ENCODE peak calls at places on chromosomes 12 and 14, in six cellular contexts. One of them, this sample, is unnamed.

GRCh38 chr14:91409991-91410401 is 7.6 kb downstream of the CCDC88C start:
- DNase-seq in left ventricle myocardium inferior: no peak
- DNase-seq in coronary artery: no peak
- DNase-seq in mucosa of descending colon: no peak
- DNase-seq in mammary epithelial cell: no peak
- DNase-seq in Jurkat, Clone E6-1: no peak
- DNase-seq in this sample: no peak

GRCh38 chr12:121812320-121812871 is 8.6 kb downstream of the SETD1B start:
- DNase-seq in mammary epithelial cell: peak
- DNase-seq in left ventricle myocardium inferior: peak
- DNase-seq in mucosa of descending colon: peak
- DNase-seq in coronary artery: no peak
- DNase-seq in Jurkat, Clone E6-1: no peak
- DNase-seq in this sample: no peak

GRCh38 chr12:11273449-11273848 is 3.9 kb upstream of the PRB3 start:
- DNase-seq in mammary epithelial cell: no peak
- DNase-seq in left ventricle myocardium inferior: no peak
- DNase-seq in coronary artery: no peak
- DNase-seq in mucosa of descending colon: no peak
- DNase-seq in Jurkat, Clone E6-1: no peak
- DNase-seq in this sample: no peak

GRCh38 chr14:91284791-91285548 is 40.5 kb upstream of the GPR68 start:
- DNase-seq in mammary epithelial cell: peak
- DNase-seq in Jurkat, Clone E6-1: no peak
- DNase-seq in left ventricle myocardium inferior: no peak
- DNase-seq in mucosa of descending colon: no peak
- DNase-seq in coronary artery: no peak
- DNase-seq in this sample: no peak

GRCh38 chr12:99759467-99759866 is 111.9 kb downstream of the GARIN6 start:
- DNase-seq in Jurkat, Clone E6-1: no peak
- DNase-seq in mucosa of descending colon: no peak
- DNase-seq in coronary artery: no peak
- DNase-seq in left ventricle myocardium inferior: no peak
- DNase-seq in mammary epithelial cell: no peak
- DNase-seq in this sample: no peak

GRCh38 chr12:56724660-56724988 is 475 bp downstream of the NACA start:
- DNase-seq in mammary epithelial cell: no peak
- DNase-seq in Jurkat, Clone E6-1: no peak
- DNase-seq in left ventricle myocardium inferior: no peak
- DNase-seq in coronary artery: no peak
- DNase-seq in mucosa of descending colon: no peak
- DNase-seq in this sample: no peak

GRCh38 chr12:105418232-105418631 is 87.7 kb downstream of the C12orf75 start:
- DNase-seq in mammary epithelial cell: peak
- DNase-seq in coronary artery: no peak
- DNase-seq in mucosa of descending colon: no peak
- DNase-seq in Jurkat, Clone E6-1: no peak
- DNase-seq in left ventricle myocardium inferior: no peak
- DNase-seq in this sample: peak

GRCh38 chr14:31752867-31753661 is 191.9 kb downstream of the NUBPL start:
- DNase-seq in left ventricle myocardium inferior: no peak
- DNase-seq in mammary epithelial cell: no peak
- DNase-seq in Jurkat, Clone E6-1: no peak
- DNase-seq in mucosa of descending colon: no peak
- DNase-seq in coronary artery: no peak
- DNase-seq in this sample: no peak

GRCh38 chr12:138898-139534 is 72.4 kb downstream of the IQSEC3 start:
- DNase-seq in mucosa of descending colon: no peak
- DNase-seq in mammary epithelial cell: no peak
- DNase-seq in coronary artery: no peak
- DNase-seq in Jurkat, Clone E6-1: no peak
- DNase-seq in left ventricle myocardium inferior: peak
- DNase-seq in this sample: no peak

DNA sequence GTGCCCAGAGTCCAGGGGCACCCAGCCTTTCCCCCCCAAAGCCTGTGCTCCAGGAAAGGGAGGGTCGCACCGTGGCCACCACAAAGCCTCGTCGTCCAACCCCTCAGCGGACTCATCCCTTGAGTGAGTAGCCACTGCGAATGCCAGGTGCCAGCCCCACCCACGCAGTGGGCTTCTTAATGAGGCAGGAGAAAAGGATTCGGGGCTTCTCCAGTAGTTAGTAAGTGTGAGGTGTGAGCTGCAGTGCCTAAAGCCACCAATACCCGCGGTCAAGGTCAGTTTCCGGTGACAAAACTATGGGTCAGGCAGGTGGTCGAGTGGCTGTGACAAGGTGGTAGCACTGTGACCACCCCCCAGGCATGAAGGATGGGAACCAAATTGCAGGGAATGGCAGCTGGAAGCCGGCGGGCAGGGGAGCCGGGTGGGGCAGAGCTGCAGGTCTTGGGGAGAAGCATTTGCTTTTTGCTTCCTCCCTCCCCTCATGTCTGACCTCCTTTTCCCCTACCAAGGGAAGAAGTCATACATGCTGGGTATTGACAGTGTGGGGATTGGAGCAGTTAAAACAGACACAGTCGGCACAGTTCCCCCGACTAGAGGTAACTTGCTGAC is 8.0 kb downstream of the RAN start:
- DNase-seq in Jurkat, Clone E6-1: no peak
- DNase-seq in mucosa of descending colon: no peak
- DNase-seq in coronary artery: no peak
- DNase-seq in left ventricle myocardium inferior: no peak
- DNase-seq in mammary epithelial cell: no peak
- DNase-seq in this sample: no peak
- H3K4me3 ChIP-seq in Jurkat, Clone E6-1: no peak
- H3K4me3 ChIP-seq in mucosa of descending colon: no peak
- H3K4me3 ChIP-seq in coronary artery: peak
- H3K4me3 ChIP-seq in left ventricle myocardium inferior: peak
- H3K4me3 ChIP-seq in mammary epithelial cell: no peak
- H3K4me3 ChIP-seq in this sample: no peak

GRCh38 chr12:52944683-52945388 is 4.1 kb upstream of the KRT18 start:
- DNase-seq in mucosa of descending colon: no peak
- DNase-seq in Jurkat, Clone E6-1: no peak
- DNase-seq in mammary epithelial cell: no peak
- DNase-seq in coronary artery: no peak
- DNase-seq in left ventricle myocardium inferior: no peak
- DNase-seq in this sample: no peak

GRCh38 chr12:52946334-52946733 is 2.6 kb upstream of the KRT18 start:
- DNase-seq in coronary artery: no peak
- DNase-seq in mucosa of descending colon: no peak
- DNase-seq in mammary epithelial cell: peak
- DNase-seq in left ventricle myocardium inferior: no peak
- DNase-seq in Jurkat, Clone E6-1: no peak
- DNase-seq in this sample: no peak

GRCh38 chr12:52947738-52948423 is 1.0 kb upstream of the KRT18 start:
- DNase-seq in mucosa of descending colon: no peak
- DNase-seq in Jurkat, Clone E6-1: no peak
- DNase-seq in coronary artery: no peak
- DNase-seq in left ventricle myocardium inferior: no peak
- DNase-seq in mammary epithelial cell: no peak
- DNase-seq in this sample: no peak

GRCh38 chr12:52945389-52946232 is 3.3 kb upstream of the KRT18 start:
- DNase-seq in left ventricle myocardium inferior: no peak
- DNase-seq in coronary artery: no peak
- DNase-seq in Jurkat, Clone E6-1: no peak
- DNase-seq in mucosa of descending colon: no peak
- DNase-seq in mammary epithelial cell: peak
- DNase-seq in this sample: peak

GRCh38 chr12:52946797-52947547 is 1.9 kb upstream of the KRT18 start:
- DNase-seq in coronary artery: no peak
- DNase-seq in left ventricle myocardium inferior: no peak
- DNase-seq in Jurkat, Clone E6-1: no peak
- DNase-seq in mammary epithelial cell: no peak
- DNase-seq in mucosa of descending colon: no peak
- DNase-seq in this sample: no peak
- H3K4me3 ChIP-seq in coronary artery: no peak
- H3K4me3 ChIP-seq in left ventricle myocardium inferior: no peak
- H3K4me3 ChIP-seq in Jurkat, Clone E6-1: no peak
- H3K4me3 ChIP-seq in mammary epithelial cell: no peak
- H3K4me3 ChIP-seq in mucosa of descending colon: no peak
- H3K4me3 ChIP-seq in this sample: no peak

DNA sequence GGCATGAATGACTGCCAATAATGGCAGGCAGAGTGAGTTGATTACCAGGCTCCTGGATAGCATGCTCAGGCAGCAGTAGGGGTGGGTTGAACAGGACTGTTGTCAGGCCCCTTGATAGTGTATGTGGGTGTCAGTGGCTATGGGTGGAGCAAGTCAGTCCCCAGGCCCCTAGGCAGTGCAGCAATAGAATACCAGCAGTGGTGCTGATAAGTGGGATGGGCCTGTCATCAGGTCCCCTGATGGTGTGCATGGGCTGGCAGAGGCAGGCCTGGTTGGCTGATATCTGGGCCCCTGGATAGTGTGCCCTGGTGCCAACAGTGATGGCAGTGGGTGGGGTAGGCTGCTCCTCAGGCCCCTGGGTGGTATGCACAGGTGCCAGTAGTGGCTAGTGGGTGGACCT is 32.4 kb downstream of the SMCO2 start:
- DNase-seq in left ventricle myocardium inferior: no peak
- DNase-seq in mucosa of descending colon: no peak
- DNase-seq in Jurkat, Clone E6-1: no peak
- DNase-seq in coronary artery: no peak
- DNase-seq in mammary epithelial cell: no peak
- DNase-seq in this sample: no peak
- H3K4me3 ChIP-seq in left ventricle myocardium inferior: no peak
- H3K4me3 ChIP-seq in mucosa of descending colon: no peak
- H3K4me3 ChIP-seq in Jurkat, Clone E6-1: no peak
- H3K4me3 ChIP-seq in coronary artery: no peak
- H3K4me3 ChIP-seq in mammary epithelial cell: no peak
- H3K4me3 ChIP-seq in this sample: no peak

DNA sequence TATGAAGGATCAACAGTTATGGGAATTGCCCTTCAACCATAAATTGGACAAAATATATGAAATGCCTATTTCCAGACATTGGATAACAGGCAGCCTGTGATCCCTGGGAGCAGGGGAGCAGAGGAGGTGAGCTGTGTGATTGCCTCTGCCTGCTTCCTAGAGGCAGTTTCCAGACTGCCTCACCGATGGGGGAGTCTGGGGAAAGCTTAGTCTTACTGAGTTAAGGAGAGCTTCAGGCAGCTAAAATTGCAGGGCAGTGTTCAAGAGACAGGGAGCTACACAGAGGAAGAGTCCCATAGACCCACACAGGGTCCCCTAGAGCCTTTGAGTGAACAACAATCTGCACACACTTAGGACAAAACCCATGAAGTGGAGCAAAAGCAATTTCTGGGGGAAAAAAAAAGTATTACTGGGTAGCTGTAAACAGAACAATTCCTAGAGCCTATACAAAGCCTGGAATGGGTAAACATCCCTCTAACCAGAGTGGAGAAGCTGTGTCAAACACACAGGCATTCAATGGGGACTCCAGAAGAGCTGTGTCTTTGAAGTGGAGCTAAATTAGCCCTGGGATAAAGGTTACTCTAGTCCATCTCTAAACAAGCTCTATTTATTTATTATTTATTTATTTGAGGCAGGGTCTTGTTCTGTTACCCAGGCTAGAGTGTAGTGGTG is 48.3 kb upstream of the ACTN1 start:
- DNase-seq in mucosa of descending colon: no peak
- DNase-seq in coronary artery: no peak
- DNase-seq in Jurkat, Clone E6-1: no peak
- DNase-seq in left ventricle myocardium inferior: no peak
- DNase-seq in mammary epithelial cell: no peak
- DNase-seq in this sample: no peak
- H3K4me3 ChIP-seq in mucosa of descending colon: no peak
- H3K4me3 ChIP-seq in coronary artery: no peak
- H3K4me3 ChIP-seq in Jurkat, Clone E6-1: no peak
- H3K4me3 ChIP-seq in left ventricle myocardium inferior: no peak
- H3K4me3 ChIP-seq in mammary epithelial cell: no peak
- H3K4me3 ChIP-seq in this sample: no peak

DNA sequence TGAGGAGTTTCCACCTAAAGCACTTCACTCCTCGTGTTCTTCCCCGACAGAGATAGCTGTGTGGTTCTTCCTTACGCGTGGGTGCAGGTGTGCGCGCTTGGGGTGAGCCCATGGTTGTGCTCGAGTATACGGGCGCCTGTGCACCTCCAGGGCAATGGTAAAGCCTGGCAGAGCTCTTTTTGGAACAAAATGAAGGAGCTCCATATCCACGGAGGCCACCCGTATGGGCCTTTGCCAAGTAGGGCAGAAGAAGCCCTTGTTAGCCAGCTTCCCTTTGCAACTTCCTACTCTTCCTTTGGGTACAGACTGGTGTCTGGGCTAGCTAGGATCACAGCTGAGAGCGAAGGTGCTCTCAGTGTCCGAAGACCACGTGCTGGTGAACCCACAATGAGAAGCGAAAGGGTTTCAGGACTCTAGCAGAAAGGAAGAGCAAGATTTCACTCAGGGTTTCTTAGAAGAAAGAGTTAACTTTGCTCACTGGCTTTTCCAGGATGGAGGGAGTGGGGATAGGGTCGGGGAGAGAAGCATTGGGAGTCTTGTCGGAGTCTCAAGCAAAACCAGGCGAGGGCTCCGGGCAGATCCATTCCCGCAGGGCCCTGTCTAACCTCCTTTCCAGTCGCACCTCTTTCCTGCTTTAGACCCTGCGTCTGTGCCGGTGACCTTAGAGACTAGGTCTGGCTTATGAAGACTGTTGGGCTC is 977 bp upstream of the LRFN5 start:
- DNase-seq in mucosa of descending colon: no peak
- DNase-seq in left ventricle myocardium inferior: no peak
- DNase-seq in mammary epithelial cell: no peak
- DNase-seq in Jurkat, Clone E6-1: no peak
- DNase-seq in coronary artery: no peak
- DNase-seq in this sample: no peak
- H3K4me3 ChIP-seq in mucosa of descending colon: no peak
- H3K4me3 ChIP-seq in left ventricle myocardium inferior: peak
- H3K4me3 ChIP-seq in mammary epithelial cell: no peak
- H3K4me3 ChIP-seq in Jurkat, Clone E6-1: no peak
- H3K4me3 ChIP-seq in coronary artery: peak
- H3K4me3 ChIP-seq in this sample: peak

This sample was measured in AG04450.